ENCODE peak calls at places on chromosomes 11 and 22, in ten cellular contexts. One of them, this sample, is unnamed.

GRCh38 chr11:36622431-36623136 is 24.5 kb upstream of the RAG2 start:
- DNase-seq in K562: peak; percentile 7
- DNase-seq in H9: no peak
- DNase-seq in sigmoid colon: no peak
- DNase-seq in colonic mucosa: no peak
- DNase-seq in IMR-90: peak; percentile 36
- DNase-seq in heart left ventricle: no peak
- DNase-seq in stomach: no peak
- DNase-seq in endothelial cell of umbilical vein: peak; percentile 41
- DNase-seq in A549: peak; percentile 40
- DNase-seq in this sample: no peak

GRCh38 chr11:126993599-126993998 is 7.0 kb downstream of the KIRREL3 start:
- DNase-seq in A549: peak; percentile 35
- DNase-seq in endothelial cell of umbilical vein: no peak
- DNase-seq in stomach: no peak
- DNase-seq in sigmoid colon: no peak
- DNase-seq in heart left ventricle: no peak
- DNase-seq in K562: no peak
- DNase-seq in H9: no peak
- DNase-seq in colonic mucosa: no peak
- DNase-seq in IMR-90: peak; percentile 54
- DNase-seq in this sample: no peak

GRCh38 chr11:1649021-1649420 is 19.4 kb downstream of the KRTAP5-5 start:
- DNase-seq in H9: no peak
- DNase-seq in K562: no peak
- DNase-seq in heart left ventricle: no peak
- DNase-seq in colonic mucosa: no peak
- DNase-seq in endothelial cell of umbilical vein: no peak
- DNase-seq in IMR-90: no peak
- DNase-seq in sigmoid colon: no peak
- DNase-seq in A549: no peak
- DNase-seq in stomach: no peak
- DNase-seq in this sample: no peak

GRCh38 chr11:134488512-134488911 is 76.5 kb upstream of the B3GAT1 start:
- DNase-seq in heart left ventricle: no peak
- DNase-seq in stomach: no peak
- DNase-seq in sigmoid colon: no peak
- DNase-seq in endothelial cell of umbilical vein: no peak
- DNase-seq in IMR-90: no peak
- DNase-seq in K562: no peak
- DNase-seq in H9: no peak
- DNase-seq in A549: no peak
- DNase-seq in colonic mucosa: no peak
- DNase-seq in this sample: no peak

GRCh38 chr11:47941907-47942558 is 38.3 kb upstream of the PTPRJ start:
- DNase-seq in H9: no peak
- DNase-seq in endothelial cell of umbilical vein: no peak
- DNase-seq in A549: peak; percentile 78
- DNase-seq in stomach: no peak
- DNase-seq in heart left ventricle: no peak
- DNase-seq in sigmoid colon: no peak
- DNase-seq in colonic mucosa: no peak
- DNase-seq in IMR-90: no peak
- DNase-seq in K562: no peak
- DNase-seq in this sample: no peak

GRCh38 chr22:32325416-32325801 is 32.3 kb upstream of the RFPL3 start:
- DNase-seq in IMR-90: no peak
- DNase-seq in stomach: peak; percentile 23
- DNase-seq in heart left ventricle: no peak
- DNase-seq in colonic mucosa: no peak
- DNase-seq in sigmoid colon: no peak
- DNase-seq in A549: no peak
- DNase-seq in H9: no peak
- DNase-seq in K562: no peak
- DNase-seq in endothelial cell of umbilical vein: no peak
- DNase-seq in this sample: no peak

GRCh38 chr22:19884954-19885751 is 30.5 kb upstream of the GNB1L start:
- DNase-seq in K562: no peak
- DNase-seq in sigmoid colon: peak; percentile 60
- DNase-seq in stomach: no peak
- DNase-seq in heart left ventricle: no peak
- DNase-seq in colonic mucosa: no peak
- DNase-seq in H9: no peak
- DNase-seq in A549: no peak
- DNase-seq in IMR-90: no peak
- DNase-seq in endothelial cell of umbilical vein: no peak
- DNase-seq in this sample: no peak

GRCh38 chr22:44734278-44734677 is 18.1 kb upstream of the ARHGAP8 start:
- DNase-seq in heart left ventricle: no peak
- DNase-seq in sigmoid colon: no peak
- DNase-seq in H9: no peak
- DNase-seq in endothelial cell of umbilical vein: no peak
- DNase-seq in K562: no peak
- DNase-seq in colonic mucosa: no peak
- DNase-seq in IMR-90: no peak
- DNase-seq in A549: no peak
- DNase-seq in stomach: no peak
- DNase-seq in this sample: no peak

GRCh38 chr11:122751298-122752070 is 86.8 kb upstream of the CRTAM start:
- DNase-seq in heart left ventricle: no peak
- DNase-seq in IMR-90: peak; percentile 72
- DNase-seq in colonic mucosa: no peak
- DNase-seq in A549: no peak
- DNase-seq in endothelial cell of umbilical vein: no peak
- DNase-seq in H9: no peak
- DNase-seq in sigmoid colon: peak; percentile 21
- DNase-seq in stomach: no peak
- DNase-seq in K562: no peak
- DNase-seq in this sample: no peak

GRCh38 chr11:10390375-10390774 is 64.7 kb upstream of the AMPD3 start:
- DNase-seq in endothelial cell of umbilical vein: peak; percentile 43
- DNase-seq in H9: no peak
- DNase-seq in stomach: no peak
- DNase-seq in colonic mucosa: no peak
- DNase-seq in IMR-90: no peak
- DNase-seq in K562: no peak
- DNase-seq in sigmoid colon: no peak
- DNase-seq in heart left ventricle: no peak
- DNase-seq in A549: peak; percentile 66
- DNase-seq in this sample: no peak

GRCh38 chr22:22881116-22882032 is 6.2 kb upstream of the IGLL5 start:
- DNase-seq in sigmoid colon: no peak
- DNase-seq in A549: no peak
- DNase-seq in H9: peak; percentile 3
- DNase-seq in heart left ventricle: no peak
- DNase-seq in IMR-90: no peak
- DNase-seq in stomach: no peak
- DNase-seq in endothelial cell of umbilical vein: no peak
- DNase-seq in K562: peak; percentile 56
- DNase-seq in colonic mucosa: no peak
- DNase-seq in this sample: no peak

GRCh38 chr11:117915219-117915618 is 14.0 kb downstream of the TMPRSS13 start:
- DNase-seq in colonic mucosa: no peak
- DNase-seq in K562: no peak
- DNase-seq in stomach: no peak
- DNase-seq in A549: no peak
- DNase-seq in IMR-90: no peak
- DNase-seq in heart left ventricle: peak; percentile 14
- DNase-seq in sigmoid colon: peak; percentile 57
- DNase-seq in endothelial cell of umbilical vein: no peak
- DNase-seq in H9: peak; percentile 36
- DNase-seq in this sample: no peak

GRCh38 chr22:40813912-40814315 is 5.2 kb downstream of the SLC25A17 start:
- DNase-seq in endothelial cell of umbilical vein: no peak
- DNase-seq in sigmoid colon: no peak
- DNase-seq in K562: peak; percentile 56
- DNase-seq in colonic mucosa: no peak
- DNase-seq in A549: no peak
- DNase-seq in H9: no peak
- DNase-seq in IMR-90: no peak
- DNase-seq in heart left ventricle: no peak
- DNase-seq in stomach: no peak
- DNase-seq in this sample: no peak

GRCh38 chr22:40818747-40819662 is at the start of gene SLC25A17:
- DNase-seq in K562: peak; percentile 93
- DNase-seq in IMR-90: peak; percentile 69
- DNase-seq in H9: peak; percentile 95
- DNase-seq in sigmoid colon: peak; percentile 94
- DNase-seq in A549: peak; percentile 82
- DNase-seq in stomach: peak; percentile 93
- DNase-seq in colonic mucosa: peak; percentile 93
- DNase-seq in heart left ventricle: peak; percentile 94
- DNase-seq in endothelial cell of umbilical vein: peak; percentile 87
- DNase-seq in this sample: peak; percentile 88

GRCh38 chr22:40819741-40820140 is 595 bp upstream of the SLC25A17 start:
- DNase-seq in endothelial cell of umbilical vein: no peak
- DNase-seq in H9: no peak
- DNase-seq in heart left ventricle: no peak
- DNase-seq in stomach: no peak
- DNase-seq in sigmoid colon: no peak
- DNase-seq in colonic mucosa: no peak
- DNase-seq in A549: no peak
- DNase-seq in K562: no peak
- DNase-seq in IMR-90: peak; percentile 42
- DNase-seq in this sample: no peak

GRCh38 chr22:40817737-40818136 is 1.4 kb downstream of the SLC25A17 start:
- DNase-seq in heart left ventricle: no peak
- DNase-seq in H9: no peak
- DNase-seq in stomach: no peak
- DNase-seq in A549: no peak
- DNase-seq in IMR-90: no peak
- DNase-seq in endothelial cell of umbilical vein: no peak
- DNase-seq in colonic mucosa: no peak
- DNase-seq in sigmoid colon: no peak
- DNase-seq in K562: no peak
- DNase-seq in this sample: no peak

DNA sequence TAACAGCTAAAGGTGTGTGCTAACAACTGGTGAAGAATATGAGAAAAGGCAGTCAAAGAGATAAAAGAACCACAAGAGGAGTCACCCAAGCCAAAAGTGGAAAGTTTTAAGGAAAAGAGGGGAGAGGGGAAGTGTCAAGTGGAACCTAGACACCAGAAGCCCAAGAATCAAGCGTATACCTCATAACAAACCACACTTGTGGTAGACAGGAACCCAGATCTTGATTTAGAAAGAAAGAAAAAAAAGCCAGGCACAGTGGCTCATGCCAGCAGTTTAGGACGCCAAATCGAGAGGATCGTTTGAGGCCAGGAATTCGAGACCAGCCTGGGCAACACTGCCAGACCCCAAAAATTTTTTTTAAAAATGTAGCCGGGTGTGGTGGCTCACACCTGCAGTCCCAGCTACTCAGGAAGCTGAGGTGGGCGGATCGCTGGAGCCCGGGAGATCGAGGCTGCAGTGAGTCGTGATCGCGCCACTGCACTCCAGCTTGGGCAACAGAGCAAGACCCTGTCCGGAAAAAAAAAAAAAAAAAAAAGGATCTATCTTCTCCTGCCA is 877 bp downstream of the SLC25A17 start:
- DNase-seq in IMR-90: no peak
- DNase-seq in stomach: no peak
- DNase-seq in H9: no peak
- DNase-seq in sigmoid colon: no peak
- DNase-seq in A549: no peak
- DNase-seq in colonic mucosa: no peak
- DNase-seq in endothelial cell of umbilical vein: no peak
- DNase-seq in K562: no peak
- DNase-seq in heart left ventricle: no peak
- DNase-seq in this sample: no peak
- H3K27ac ChIP-seq in IMR-90: no peak overlapping the region
- H3K27ac ChIP-seq in stomach: peak overlapping the region; percentile 88
- H3K27ac ChIP-seq in H9: no peak overlapping the region
- H3K27ac ChIP-seq in sigmoid colon: no peak overlapping the region
- H3K27ac ChIP-seq in A549: peak overlapping the region; percentile 92
- H3K27ac ChIP-seq in colonic mucosa: no peak overlapping the region
- H3K27ac ChIP-seq in endothelial cell of umbilical vein: no peak overlapping the region
- H3K27ac ChIP-seq in K562: peak overlapping the region; percentile 89
- H3K27ac ChIP-seq in heart left ventricle: no peak overlapping the region
- H3K27ac ChIP-seq in this sample: no peak overlapping the region

DNA sequence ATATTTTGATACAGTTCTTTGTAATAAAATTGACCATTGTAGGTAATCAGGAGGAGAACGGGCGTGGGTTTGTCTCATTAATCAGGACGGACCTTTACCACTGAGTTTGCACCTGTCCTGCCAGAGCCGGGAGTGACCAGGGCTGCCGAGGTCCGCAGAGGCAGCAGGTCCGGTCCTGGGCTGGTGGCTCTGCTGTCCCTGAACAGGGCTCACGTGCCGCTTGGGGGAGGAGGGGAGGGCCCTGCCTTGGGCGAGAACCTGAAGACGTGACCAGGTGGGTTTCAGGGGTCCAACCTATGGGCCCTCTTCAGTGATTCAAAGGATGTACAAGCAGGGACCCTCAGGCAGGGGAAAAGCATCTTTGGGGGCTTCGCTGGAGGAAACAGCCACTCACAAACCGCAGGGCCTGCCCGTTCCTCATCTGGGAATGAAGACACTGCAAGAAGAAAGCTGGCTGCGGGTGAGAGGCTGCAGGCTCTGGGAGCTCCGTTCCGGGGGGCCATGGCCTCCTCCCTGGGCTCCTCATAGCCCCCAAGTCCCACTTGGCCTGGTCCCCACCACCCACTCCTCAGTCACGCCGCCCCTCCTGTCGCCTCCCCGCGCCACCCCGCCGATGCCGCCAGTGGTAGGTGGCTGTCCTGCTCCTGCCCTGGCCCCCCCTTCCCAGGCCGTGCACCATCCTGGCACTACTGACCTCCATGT is 9.2 kb downstream of the CRELD2 start:
- DNase-seq in heart left ventricle: no peak
- DNase-seq in K562: no peak
- DNase-seq in H9: no peak
- DNase-seq in colonic mucosa: no peak
- DNase-seq in endothelial cell of umbilical vein: no peak
- DNase-seq in A549: no peak
- DNase-seq in stomach: no peak
- DNase-seq in sigmoid colon: no peak
- DNase-seq in IMR-90: no peak
- DNase-seq in this sample: no peak
- TF ChIP-seq CTCF in heart left ventricle: no peak
- TF ChIP-seq CTCF in K562: no peak
- TF ChIP-seq CTCF in H9: no peak
- TF ChIP-seq CTCF in colonic mucosa: no peak
- TF ChIP-seq CTCF in endothelial cell of umbilical vein: no peak
- TF ChIP-seq CTCF in A549: no peak
- TF ChIP-seq CTCF in stomach: no peak
- TF ChIP-seq CTCF in sigmoid colon: no peak
- TF ChIP-seq CTCF in IMR-90: no peak
- TF ChIP-seq CTCF in this sample: no peak

GRCh38 chr11:35013514-35014191 is 97.2 kb downstream of the PDHX start:
- DNase-seq in IMR-90: no peak
- DNase-seq in A549: no peak
- DNase-seq in colonic mucosa: no peak
- DNase-seq in stomach: no peak
- DNase-seq in sigmoid colon: no peak
- DNase-seq in K562: no peak
- DNase-seq in endothelial cell of umbilical vein: no peak
- DNase-seq in H9: no peak
- DNase-seq in heart left ventricle: no peak
- DNase-seq in this sample: no peak
- H3K27ac ChIP-seq in IMR-90: peak overlapping the region; percentile 22
- H3K27ac ChIP-seq in A549: peak overlapping the region; percentile 90
- H3K27ac ChIP-seq in colonic mucosa: no peak overlapping the region
- H3K27ac ChIP-seq in stomach: no peak overlapping the region
- H3K27ac ChIP-seq in sigmoid colon: no peak overlapping the region
- H3K27ac ChIP-seq in K562: no peak overlapping the region
- H3K27ac ChIP-seq in endothelial cell of umbilical vein: no peak overlapping the region
- H3K27ac ChIP-seq in H9: no peak overlapping the region
- H3K27ac ChIP-seq in heart left ventricle: no peak overlapping the region
- H3K27ac ChIP-seq in this sample: no peak overlapping the region

GRCh38 chr11:69654001-69654659 is 13.2 kb downstream of the CCND1 start:
- DNase-seq in H9: peak; percentile 32
- DNase-seq in colonic mucosa: no peak
- DNase-seq in IMR-90: no peak
- DNase-seq in A549: peak; percentile 83
- DNase-seq in K562: no peak
- DNase-seq in sigmoid colon: peak; percentile 60
- DNase-seq in stomach: no peak
- DNase-seq in heart left ventricle: peak; percentile 23
- DNase-seq in endothelial cell of umbilical vein: no peak
- DNase-seq in this sample: no peak
- TF ChIP-seq CTCF in H9: no peak
- TF ChIP-seq CTCF in colonic mucosa: no peak
- TF ChIP-seq CTCF in IMR-90: no peak
- TF ChIP-seq CTCF in A549: no peak
- TF ChIP-seq CTCF in K562: no peak
- TF ChIP-seq CTCF in sigmoid colon: no peak
- TF ChIP-seq CTCF in stomach: no peak
- TF ChIP-seq CTCF in heart left ventricle: no peak
- TF ChIP-seq CTCF in endothelial cell of umbilical vein: no peak
- TF ChIP-seq CTCF in this sample: no peak